ENCODE peak calls at places on chromosomes 2 and 18, in ten cellular contexts. C, F, V, D, Y, J, H, K, W and B are unnamed samples.

GRCh38 chr2:166338831-166339339 is 36.9 kb downstream of the SCN9A start:
- DNase-seq in V (no peak), H (no peak), K (no peak), F (no peak), Y (no peak), C (no peak), J (no peak), D (no peak), W (no peak), B (no peak)

GRCh38 chr2:166773268-166773949 is 114.9 kb upstream of the XIRP2 start:
- DNase-seq in Y (no peak), C (no peak), F (no peak), W (no peak), H (no peak), V (no peak), J (no peak), K (no peak), D (no peak), B (no peak)

GRCh38 chr2:217246108-217246507 is 386.2 kb upstream of the TNP1 start:
- DNase-seq in H (no peak), F (no peak), W (no peak), D (no peak), J (no peak), C (no peak), K (no peak), V (no peak), Y (no peak), B (no peak)

GRCh38 chr2:47267389-47268086 is 112.4 kb upstream of the STPG4 start:
- DNase-seq in Y (no peak), W (no peak), D (peak; percentile 34), J (no peak), H (no peak), F (no peak), K (no peak), V (no peak), C (no peak), B (no peak)

GRCh38 chr2:61763605-61764034 is 90.2 kb downstream of the FAM161A start:
- DNase-seq in H (peak; percentile 84), J (no peak), D (peak; percentile 94), W (peak; percentile 76), K (peak; percentile 86), V (no peak), Y (no peak), C (no peak), F (peak; percentile 90), B (peak; percentile 89)

GRCh38 chr2:219521066-219521880 is 7.0 kb downstream of the ASIC4 start:
- DNase-seq in Y (no peak), F (no peak), K (no peak), D (no peak), H (no peak), J (no peak), C (no peak), W (no peak), V (no peak), B (peak; percentile 11)

GRCh38 chr18:31245820-31246219 is 72.1 kb upstream of the DSG1 start:
- DNase-seq in V (no peak), C (no peak), J (no peak), W (no peak), F (no peak), K (no peak), D (no peak), H (no peak), Y (no peak), B (no peak)

GRCh38 chr2:38603402-38604265 is 906 bp upstream of the HNRNPLL start:
- DNase-seq in J (peak; percentile 88), K (peak; percentile 79), D (peak; percentile 89), C (no peak), W (peak; percentile 82), Y (peak; percentile 70), F (peak; percentile 97), V (peak; percentile 74), H (peak; percentile 89), B (peak; percentile 62)

GRCh38 chr2:46828039-46828438 is 87.6 kb downstream of the MCFD2 start:
- DNase-seq in C (no peak), H (no peak), W (no peak), V (no peak), D (no peak), Y (no peak), J (no peak), K (no peak), F (no peak), B (no peak)

GRCh38 chr2:131121464-131121863 is 16.3 kb downstream of the PLEKHB2 start:
- DNase-seq in D (no peak), J (no peak), F (no peak), C (no peak), V (no peak), K (no peak), W (no peak), H (no peak), Y (no peak), B (no peak)

GRCh38 chr2:4507706-4508105 is 804.3 kb downstream of the DCDC2C start:
- DNase-seq in V (no peak), J (no peak), W (no peak), Y (no peak), C (no peak), F (no peak), D (no peak), K (no peak), H (no peak), B (no peak)

GRCh38 chr2:105747254-105747909 is 2.7 kb downstream of the NCK2 start:
- DNase-seq in F (no peak), Y (no peak), C (no peak), H (no peak), D (no peak), V (no peak), K (no peak), W (no peak), J (peak; percentile 51), B (no peak)
- H3K27ac ChIP-seq in F (peak overlapping the region; percentile 96), Y (peak overlapping the region; percentile 88), C (peak overlapping the region; percentile 98), H (peak overlapping the region; percentile 13), D (no peak overlapping the region), V (no peak overlapping the region), K (peak overlapping the region; percentile 94), W (no peak overlapping the region), J (peak overlapping the region; percentile 78), B (no peak overlapping the region)

GRCh38 chr18:24459772-24460171 is 665 bp upstream of the HRH4 start:
- DNase-seq in H (no peak), K (no peak), V (no peak), J (no peak), D (no peak), C (no peak), Y (no peak), W (no peak), F (no peak), B (no peak)

GRCh38 chr18:24460388-24460787 is at the start of gene HRH4:
- DNase-seq in C (no peak), W (no peak), K (no peak), D (no peak), Y (no peak), V (no peak), F (no peak), H (no peak), J (no peak), B (no peak)

GRCh38 chr18:24463233-24463775 is 2.9 kb downstream of the HRH4 start:
- DNase-seq in Y (no peak), D (no peak), C (no peak), K (no peak), F (no peak), H (no peak), W (no peak), J (no peak), V (no peak), B (no peak)

GRCh38 chr18:24465491-24465890 is 5.1 kb downstream of the HRH4 start:
- DNase-seq in C (no peak), K (no peak), V (no peak), D (no peak), Y (no peak), W (no peak), H (no peak), J (no peak), F (no peak), B (no peak)

DNA sequence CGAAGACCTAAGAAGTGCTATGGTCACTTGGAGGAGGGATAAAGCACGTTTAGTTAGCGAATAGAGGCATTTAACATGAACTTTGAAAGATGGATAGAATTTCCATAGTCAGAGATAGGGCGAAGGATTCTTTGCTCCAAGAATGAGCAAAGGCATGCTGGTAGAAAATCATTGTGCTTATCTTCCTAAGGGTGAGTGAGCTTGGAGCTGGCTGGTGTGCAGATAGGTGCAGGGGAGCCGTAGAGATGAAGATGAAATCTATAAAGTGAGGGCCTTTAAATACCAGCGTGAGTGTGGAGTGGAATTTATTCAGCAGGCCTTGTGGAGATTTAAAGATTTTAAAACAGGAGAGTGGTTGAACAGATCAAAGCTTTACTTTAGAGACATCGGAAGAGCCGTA is 1.6 kb downstream of the HRH4 start:
- DNase-seq in K (no peak), Y (no peak), D (no peak), F (no peak), C (no peak), H (no peak), W (peak; percentile 51), J (no peak), V (no peak), B (no peak)
- H3K27ac ChIP-seq in K (no peak overlapping the region), Y (no peak overlapping the region), D (no peak overlapping the region), F (no peak overlapping the region), C (no peak overlapping the region), H (no peak overlapping the region), W (no peak overlapping the region), J (no peak overlapping the region), V (no peak overlapping the region), B (no peak overlapping the region)

DNA sequence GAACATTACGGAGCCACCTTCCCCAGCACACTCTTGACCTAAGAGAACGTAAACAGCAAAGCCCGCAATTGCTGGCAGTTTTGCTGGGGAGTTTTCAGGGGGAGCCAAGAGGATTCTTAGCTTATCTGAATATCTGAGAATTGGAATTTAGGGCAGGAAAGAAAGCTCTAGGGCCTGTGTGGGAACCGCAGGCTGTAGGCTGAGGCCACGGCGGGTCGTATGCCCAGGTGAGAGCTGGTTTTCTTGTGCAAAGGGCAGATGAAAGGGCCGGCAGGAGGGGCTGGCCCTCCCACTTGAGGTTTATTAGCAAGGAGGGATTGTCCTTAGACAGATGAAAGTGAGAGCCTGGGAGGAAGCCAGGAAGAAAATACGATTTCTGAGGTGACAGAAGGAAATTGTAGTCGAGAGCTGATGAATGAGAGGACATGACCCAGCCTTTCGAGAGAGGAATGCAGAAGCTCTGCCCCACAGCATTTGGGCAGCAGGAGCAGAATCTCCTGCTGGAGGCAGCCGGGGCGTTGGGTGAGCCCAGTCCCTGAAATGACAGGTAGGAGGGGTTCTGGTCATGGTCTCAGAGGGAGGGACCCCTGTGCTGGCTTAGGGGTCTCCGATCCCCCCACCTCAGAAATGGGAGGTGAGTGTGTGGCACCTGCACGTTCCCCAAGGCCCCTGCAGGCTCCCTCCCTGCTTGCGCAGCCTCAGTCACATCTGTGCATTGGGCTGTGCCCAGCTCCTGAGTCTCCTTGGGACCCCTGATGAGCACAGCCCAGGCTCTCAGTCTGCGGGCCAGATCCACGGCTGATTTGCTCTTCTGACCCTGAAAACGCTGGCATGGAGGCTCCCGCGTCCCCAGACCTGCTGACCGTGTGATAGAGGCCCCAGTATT is 61.1 kb downstream of the CABLES1 start:
- DNase-seq in D (no peak), F (no peak), Y (no peak), K (no peak), J (no peak), V (no peak), H (no peak), W (no peak), C (no peak), B (no peak)
- H3K27ac ChIP-seq in D (no peak overlapping the region), F (peak overlapping the region; percentile 64), Y (no peak overlapping the region), K (no peak overlapping the region), J (no peak overlapping the region), V (no peak overlapping the region), H (peak overlapping the region; percentile 59), W (no peak overlapping the region), C (no peak overlapping the region), B (no peak overlapping the region)

DNA sequence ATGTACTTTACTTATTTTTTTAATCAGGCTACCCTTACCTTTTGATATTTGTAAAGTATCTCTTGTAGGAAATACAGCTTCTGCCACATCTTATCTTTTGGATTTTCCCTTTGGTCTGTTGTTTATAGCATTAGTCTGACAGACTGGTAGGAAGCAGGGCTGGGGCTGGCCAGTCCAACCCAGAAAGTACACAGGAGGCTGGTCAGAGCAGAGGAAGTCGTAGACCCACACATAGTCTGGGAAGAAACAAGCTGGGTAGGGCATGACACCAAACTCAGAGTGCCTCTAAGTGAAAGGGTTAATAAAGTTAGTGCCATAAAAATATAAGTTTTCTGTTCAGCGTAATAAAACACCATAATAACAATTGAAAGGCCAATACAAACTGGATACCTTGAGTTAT is 51.7 kb downstream of the BOLA3 start:
- DNase-seq in W (no peak), F (no peak), H (no peak), C (no peak), V (no peak), J (no peak), D (no peak), K (no peak), Y (no peak), B (no peak)
- H3K27ac ChIP-seq in W (no peak overlapping the region), F (peak overlapping the region; percentile 5), H (peak overlapping the region; percentile 51), C (no peak overlapping the region), V (no peak overlapping the region), J (no peak overlapping the region), D (no peak overlapping the region), K (no peak overlapping the region), Y (no peak overlapping the region), B (peak overlapping the region; percentile 62)